ENCODE peak calls at places on chromosomes 16 and 17, in seven cellular contexts. H is left lung, J is right lobe of liver, B is nephron progenitor cell, M is WTC11, R is brain microvascular endothelial cell, A is neural crest cell. V is an unnamed sample.

GRCh38 chr17:33595783-33596182 is 302.7 kb upstream of the ASIC2 start:
- DNase-seq in J (no peak), B (no peak), A (no peak), H (no peak), R (no peak), M (no peak), V (no peak)

GRCh38 chr17:12709063-12709462 is 43.4 kb downstream of the MYOCD start:
- DNase-seq in A (no peak), R (no peak), M (no peak), H (no peak), J (no peak), B (no peak), V (no peak)

GRCh38 chr16:89268987-89269735 is 51.7 kb downstream of the ZNF778 start:
- DNase-seq in R (peak; percentile 64), M (no peak), A (no peak), J (no peak), B (no peak), H (peak; percentile 1), V (no peak)

GRCh38 chr16:67548265-67549126 is 13.8 kb upstream of the CTCF start:
- DNase-seq in J (no peak), B (no peak), H (no peak), R (no peak), A (no peak), M (no peak), V (peak; percentile 67)

GRCh38 chr17:50630524-50631194 is 4.0 kb upstream of the ABCC3 start:
- DNase-seq in A (no peak), B (peak; percentile 60), J (peak; percentile 78), R (no peak), H (peak; percentile 89), M (peak; percentile 79), V (no peak)

GRCh38 chr16:90048347-90048722 is 28.8 kb downstream of the PRDM7 start:
- DNase-seq in M (no peak), H (no peak), B (no peak), J (no peak), A (no peak), R (no peak), V (no peak)

GRCh38 chr17:40371261-40371929 is 6.9 kb upstream of the GJD3 start:
- DNase-seq in J (no peak), A (no peak), B (no peak), H (no peak), M (no peak), R (no peak), V (no peak)

GRCh38 chr17:14197582-14197981 is 39.1 kb downstream of the CDRT15 start:
- DNase-seq in H (no peak), A (no peak), J (no peak), M (no peak), R (no peak), B (no peak), V (no peak)

GRCh38 chr17:79950711-79951110 is 85.0 kb downstream of the TBC1D16 start:
- DNase-seq in A (peak; percentile 62), J (no peak), R (no peak), M (no peak), B (no peak), H (no peak), V (no peak)

GRCh38 chr17:78528541-78528940 is 48.7 kb downstream of the DNAH17 start:
- DNase-seq in M (no peak), A (no peak), H (peak; percentile 70), B (no peak), R (no peak), J (no peak), V (no peak)

GRCh38 chr17:18139949-18140348 is 31.4 kb downstream of the MYO15A start:
- DNase-seq in J (no peak), R (no peak), B (no peak), A (no peak), M (peak; percentile 31), H (no peak), V (no peak)

GRCh38 chr17:32475258-32475657 is 11.5 kb upstream of the CDK5R1 start:
- DNase-seq in M (no peak), A (no peak), H (no peak), R (no peak), B (no peak), J (no peak), V (no peak)

GRCh38 chr16:85431431-85432124 is 181.5 kb upstream of the GSE1 start:
- DNase-seq in M (peak; percentile 10), H (peak; percentile 72), B (peak; percentile 2), R (no peak), A (no peak), J (peak; percentile 17), V (no peak)

GRCh38 chr16:23986455-23986854 is 150.7 kb downstream of the PRKCB start:
- DNase-seq in H (no peak), B (no peak), R (no peak), J (no peak), A (no peak), M (no peak), V (no peak)

GRCh38 chr17:50130778-50131317 is 888 bp upstream of the SAMD14 start:
- DNase-seq in A (no peak), B (no peak), H (no peak), M (no peak), R (no peak), J (no peak), V (no peak)

GRCh38 chr16:6643083-6643686 is 689.5 kb upstream of the RBFOX1 start:
- DNase-seq in R (peak; percentile 69), B (peak; percentile 71), M (peak; percentile 45), J (no peak), A (peak; percentile 66), H (no peak), V (peak; percentile 32)

GRCh38 chr16:28304214-28304613 is 11.9 kb downstream of the SBK1 start:
- DNase-seq in B (peak; percentile 78), R (peak; percentile 49), J (peak; percentile 38), A (peak; percentile 35), H (no peak), M (peak; percentile 74), V (no peak)

GRCh38 chr16:1403733-1404132 is 10.8 kb downstream of the UNKL start:
- DNase-seq in M (no peak), B (no peak), H (no peak), R (no peak), A (no peak), J (no peak), V (no peak)

GRCh38 chr16:83814654-83814985 is 6.8 kb downstream of the HSBP1 start:
- DNase-seq in M (no peak), A (no peak), R (no peak), B (no peak), J (no peak), H (no peak), V (no peak)

GRCh38 chr16:72474511-72475123 is 302.7 kb upstream of the PMFBP1 start:
- DNase-seq in J (no peak), H (no peak), A (no peak), R (peak; percentile 81), M (no peak), B (no peak), V (no peak)

GRCh38 chr16:30445408-30446202 is at the start of gene SEPHS2:
- DNase-seq in A (peak; percentile 97), R (peak; percentile 100), H (peak; percentile 96), B (peak; percentile 93), J (peak; percentile 96), M (peak; percentile 96), V (peak; percentile 99)
- TF ChIP-seq CTCF in A (peak; percentile 55), R (peak; percentile 60), H (peak; percentile 30), B (no peak), J (peak; percentile 17), M (no peak), V (no peak)

DNA sequence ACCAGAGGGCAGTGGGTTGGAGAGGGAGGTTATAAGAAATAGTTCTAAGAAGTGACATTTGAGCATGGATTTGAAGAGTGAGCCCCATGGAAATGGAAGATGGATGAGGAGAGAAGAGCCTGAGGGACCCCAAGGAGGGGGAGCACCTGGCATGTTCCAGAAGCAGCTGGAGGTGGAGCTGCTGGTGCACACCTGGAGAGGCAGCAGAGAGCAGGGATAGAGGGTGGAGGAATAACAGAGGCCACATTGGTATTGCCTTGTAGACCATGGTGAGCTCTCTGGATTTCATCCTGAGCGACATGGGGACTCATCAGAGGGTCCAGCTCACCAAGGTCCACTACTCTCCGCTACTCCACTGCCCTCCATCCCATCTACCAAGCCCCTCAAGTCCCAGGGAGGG is 22.3 kb upstream of the KDM8 start:
- DNase-seq in A (no peak), M (no peak), R (no peak), J (no peak), H (no peak), B (no peak), V (no peak)
- TF ChIP-seq CTCF in A (no peak), M (no peak), R (peak; percentile 30), J (no peak), H (no peak), B (no peak), V (no peak)

GRCh38 chr17:74986206-74986576 is 1.2 kb upstream of the CDR2L start:
- DNase-seq in J (no peak), H (no peak), B (no peak), M (no peak), A (no peak), R (no peak), V (no peak)

GRCh38 chr17:74979408-74980146 is 7.0 kb upstream of the HID1 start:
- DNase-seq in J (no peak), M (no peak), A (no peak), R (no peak), B (no peak), H (no peak), V (no peak)

GRCh38 chr17:74981318-74981978 is 6.0 kb upstream of the CDR2L start:
- DNase-seq in B (no peak), A (no peak), M (no peak), R (no peak), H (no peak), J (no peak), V (no peak)

GRCh38 chr17:74978240-74978639 is 5.7 kb upstream of the HID1 start:
- DNase-seq in M (no peak), A (no peak), B (no peak), R (no peak), H (no peak), J (no peak), V (no peak)

GRCh38 chr17:74981979-74982662 is 5.3 kb upstream of the CDR2L start:
- DNase-seq in H (peak; percentile 94), A (peak; percentile 69), R (peak; percentile 43), M (peak; percentile 86), B (peak; percentile 89), J (peak; percentile 74), V (peak; percentile 54)
- TF ChIP-seq CTCF in H (no peak), A (peak; percentile 19), R (no peak), M (no peak), B (no peak), J (no peak), V (no peak)

DNA sequence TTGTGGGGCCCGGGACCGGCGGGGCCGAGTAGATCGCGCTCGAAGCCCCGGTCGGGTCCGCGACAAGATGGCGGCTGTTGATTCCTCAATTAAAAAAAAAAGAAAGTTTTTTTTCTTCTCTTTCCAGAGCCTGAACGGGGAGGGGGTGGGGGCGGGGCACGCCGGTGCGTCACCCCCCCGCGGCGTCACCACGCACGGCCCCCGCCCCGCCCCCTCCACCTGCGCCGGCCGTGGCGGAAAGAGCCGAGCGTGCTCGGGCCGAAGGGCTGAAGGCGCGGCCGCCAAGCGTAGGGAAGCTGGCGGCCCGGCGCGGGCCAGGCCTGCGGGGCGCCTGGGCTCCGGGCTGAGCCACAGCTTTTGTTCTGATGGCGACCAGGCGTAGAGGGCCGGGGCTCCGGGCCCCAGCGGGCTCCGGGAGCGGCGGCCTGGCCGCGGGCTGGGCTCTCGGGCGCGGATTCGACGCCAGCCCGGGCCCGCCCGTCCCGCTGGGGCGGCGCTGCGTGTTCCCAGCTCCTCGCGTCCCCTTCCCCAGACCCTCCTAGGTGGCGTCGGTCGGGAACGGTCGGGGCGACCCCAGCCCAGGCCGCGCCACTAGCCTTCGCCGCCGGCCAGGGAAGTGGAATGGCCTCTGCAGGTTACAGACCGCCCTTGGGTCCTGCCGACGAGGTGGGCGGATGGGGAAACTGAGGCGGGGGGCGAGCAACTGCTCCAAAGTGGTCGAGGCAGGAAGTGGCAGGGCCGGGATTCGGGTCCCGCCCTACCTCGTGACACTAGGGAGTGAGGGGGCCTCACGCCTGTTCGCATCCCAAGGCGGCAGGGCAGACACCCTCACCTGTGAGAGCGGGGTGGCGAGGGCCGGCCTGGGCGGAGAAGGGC is at the start of gene CREBBP:
- DNase-seq in H (peak; percentile 95), A (peak; percentile 73), B (peak; percentile 91), M (peak; percentile 82), R (peak; percentile 52), J (peak; percentile 90), V (peak; percentile 75)
- TF ChIP-seq CTCF in H (no peak), A (no peak), B (no peak), M (no peak), R (no peak), J (no peak), V (no peak)

V was measured in HL-60.